ENCODE peak calls at places on chromosomes 11 and 22, in seven cellular contexts. W, S, I, J, Y, F and A are unnamed samples.

GRCh38 chr22:23053051-23053707 is 17.1 kb upstream of the GNAZ start:
- DNase-seq in W (no peak), J (no peak), F (no peak), I (no peak), S (no peak), Y (no peak), A (no peak)

GRCh38 chr11:34354782-34355181 is 3.0 kb downstream of the ABTB2 start:
- DNase-seq in W (no peak), I (no peak), F (peak; percentile 59), Y (peak; percentile 72), J (peak; percentile 43), S (no peak), A (no peak)

GRCh38 chr11:16607675-16608644 is 130.5 kb upstream of the C11orf58 start:
- DNase-seq in F (peak; percentile 49), S (peak; percentile 45), J (peak; percentile 78), Y (peak; percentile 89), W (no peak), I (peak; percentile 70), A (peak; percentile 71)

GRCh38 chr22:49449811-49450386 is 377.8 kb downstream of the BRD1 start:
- DNase-seq in S (no peak), W (no peak), Y (no peak), J (no peak), I (no peak), F (no peak), A (no peak)

GRCh38 chr11:13954591-13954990 is 7.9 kb upstream of the SPON1 start:
- DNase-seq in Y (no peak), I (no peak), J (no peak), W (no peak), F (no peak), S (no peak), A (no peak)

GRCh38 chr22:17744430-17744829 is 29.8 kb downstream of the BID start:
- DNase-seq in I (no peak), Y (no peak), S (no peak), W (no peak), F (no peak), J (no peak), A (no peak)

GRCh38 chr22:48700566-48701295 is 1126.9 kb downstream of the BRD1 start:
- DNase-seq in Y (no peak), I (no peak), S (no peak), F (no peak), W (no peak), J (no peak), A (no peak)

GRCh38 chr11:13152736-13153541 is 124.7 kb upstream of the BMAL1 start:
- DNase-seq in J (peak; percentile 27), S (no peak), Y (peak; percentile 42), I (no peak), F (peak; percentile 57), W (no peak), A (no peak)

GRCh38 chr22:19970031-19970478 is 28.4 kb upstream of the TXNRD2 start:
- DNase-seq in S (no peak), I (no peak), F (no peak), Y (no peak), W (no peak), J (no peak), A (no peak)

GRCh38 chr11:8767466-8768142 is 85.0 kb downstream of the RPL27A start:
- DNase-seq in I (no peak), J (peak; percentile 88), S (no peak), Y (no peak), W (no peak), F (no peak), A (no peak)

GRCh38 chr11:120224872-120225371 is 14.1 kb downstream of the OAF start:
- DNase-seq in J (no peak), F (no peak), W (no peak), Y (no peak), S (no peak), I (no peak), A (no peak)

GRCh38 chr11:74678041-74678440 is 53.2 kb downstream of the CHRDL2 start:
- DNase-seq in F (no peak), I (no peak), W (no peak), S (no peak), Y (no peak), J (no peak), A (no peak)

GRCh38 chr11:15944460-15944859 is 411.9 kb downstream of the SOX6 start:
- DNase-seq in F (peak; percentile 10), S (no peak), Y (peak; percentile 12), I (no peak), W (no peak), J (no peak), A (no peak)

GRCh38 chr11:68770781-68771180 is 19.5 kb upstream of the TESMIN start:
- DNase-seq in S (no peak), F (no peak), I (no peak), W (no peak), J (no peak), Y (no peak), A (no peak)

GRCh38 chr11:78140392-78141077 is 1.1 kb upstream of the ALG8 start:
- DNase-seq in J (no peak), S (no peak), F (no peak), Y (no peak), I (no peak), W (no peak), A (no peak)

GRCh38 chr11:69101100-69101791 is 52.5 kb downstream of the TPCN2 start:
- DNase-seq in S (no peak), J (peak; percentile 60), W (peak; percentile 67), F (peak; percentile 77), I (peak; percentile 74), Y (peak; percentile 73), A (peak; percentile 79)

GRCh38 chr11:95891423-95892177 is 32.3 kb downstream of the MTMR2 start:
- DNase-seq in Y (peak; percentile 58), W (no peak), J (peak; percentile 23), S (no peak), I (no peak), F (peak; percentile 26), A (no peak)

GRCh38 chr11:110249066-110249465 is 47.3 kb downstream of the RDX start:
- DNase-seq in F (peak; percentile 26), Y (no peak), I (no peak), J (no peak), W (no peak), S (no peak), A (no peak)

GRCh38 chr22:50342651-50343540 is at the start of gene PPP6R2:
- DNase-seq in F (peak; percentile 62), J (peak; percentile 60), Y (peak; percentile 35), S (no peak), I (peak; percentile 85), W (no peak), A (peak; percentile 90)

GRCh38 chr11:115924744-115925567 is 420.7 kb upstream of the CADM1 start:
- DNase-seq in S (no peak), Y (peak; percentile 95), W (no peak), F (no peak), J (peak; percentile 88), I (no peak), A (no peak)

GRCh38 chr11:115927823-115928329 is 423.7 kb upstream of the CADM1 start:
- DNase-seq in J (no peak), I (no peak), F (no peak), S (no peak), Y (no peak), W (no peak), A (no peak)

GRCh38 chr11:115925568-115925904 is 421.3 kb upstream of the CADM1 start:
- DNase-seq in J (no peak), I (no peak), W (no peak), F (no peak), S (no peak), Y (no peak), A (no peak)

GRCh38 chr11:115926090-115926489 is 421.9 kb upstream of the CADM1 start:
- DNase-seq in I (no peak), S (no peak), Y (no peak), F (no peak), J (no peak), W (no peak), A (no peak)

GRCh38 chr11:115926601-115927000 is 422.4 kb upstream of the CADM1 start:
- DNase-seq in W (no peak), F (no peak), J (peak; percentile 20), Y (peak; percentile 22), S (no peak), I (no peak), A (no peak)
- TF ChIP-seq CTCF in W (no peak), F (no peak), J (no peak), Y (no peak), S (no peak), I (no peak), A (no peak)

DNA sequence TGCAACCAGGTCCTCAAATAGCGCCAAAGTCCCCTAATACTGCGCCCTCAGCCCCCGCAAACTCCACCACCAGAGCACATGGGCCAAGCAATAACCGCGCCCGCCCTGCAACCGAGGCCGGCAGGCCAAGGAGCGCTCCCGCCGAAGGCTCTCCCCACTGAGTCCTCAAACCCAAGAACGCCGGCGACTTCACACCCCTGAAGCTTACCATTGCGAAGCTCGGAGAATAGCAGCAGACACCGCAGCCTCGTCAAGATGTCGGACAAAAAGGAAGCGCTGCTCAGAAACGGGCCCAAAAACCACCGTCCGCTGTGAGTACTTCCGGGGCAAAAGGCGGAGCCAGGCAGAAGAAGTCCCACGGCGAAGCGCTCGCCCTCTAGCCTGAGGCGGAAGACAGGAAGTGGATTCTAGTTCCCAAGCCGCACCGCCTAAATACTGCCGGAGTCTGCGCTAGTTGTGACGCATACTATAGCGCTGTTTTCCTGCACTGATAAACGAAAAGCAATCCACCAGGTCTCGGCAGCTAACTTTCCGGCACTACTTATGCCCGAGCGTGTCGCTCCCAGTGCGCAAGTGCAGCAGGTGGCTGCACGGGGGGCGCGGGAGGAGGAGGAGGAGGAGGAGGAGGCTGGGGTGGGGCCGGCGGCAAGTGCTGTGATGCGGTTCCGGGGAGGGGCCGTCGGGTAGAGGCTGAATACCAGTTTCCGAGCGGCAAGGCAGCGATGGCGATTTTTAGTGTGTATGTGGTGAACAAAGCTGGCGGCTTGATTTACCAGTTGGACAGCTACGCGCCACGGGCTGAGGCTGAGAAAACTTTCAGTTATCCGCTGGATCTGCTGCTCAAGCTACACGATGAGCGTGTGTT is at the start of the genes RPS25 and TRAPPC4:
- DNase-seq in F (peak; percentile 97), J (peak; percentile 96), Y (peak; percentile 95), I (peak; percentile 90), S (peak; percentile 75), W (peak; percentile 95), A (peak; percentile 93)
- TF ChIP-seq CTCF in F (no peak), J (no peak), Y (peak; percentile 2), I (no peak), S (no peak), W (no peak), A (no peak)

DNA sequence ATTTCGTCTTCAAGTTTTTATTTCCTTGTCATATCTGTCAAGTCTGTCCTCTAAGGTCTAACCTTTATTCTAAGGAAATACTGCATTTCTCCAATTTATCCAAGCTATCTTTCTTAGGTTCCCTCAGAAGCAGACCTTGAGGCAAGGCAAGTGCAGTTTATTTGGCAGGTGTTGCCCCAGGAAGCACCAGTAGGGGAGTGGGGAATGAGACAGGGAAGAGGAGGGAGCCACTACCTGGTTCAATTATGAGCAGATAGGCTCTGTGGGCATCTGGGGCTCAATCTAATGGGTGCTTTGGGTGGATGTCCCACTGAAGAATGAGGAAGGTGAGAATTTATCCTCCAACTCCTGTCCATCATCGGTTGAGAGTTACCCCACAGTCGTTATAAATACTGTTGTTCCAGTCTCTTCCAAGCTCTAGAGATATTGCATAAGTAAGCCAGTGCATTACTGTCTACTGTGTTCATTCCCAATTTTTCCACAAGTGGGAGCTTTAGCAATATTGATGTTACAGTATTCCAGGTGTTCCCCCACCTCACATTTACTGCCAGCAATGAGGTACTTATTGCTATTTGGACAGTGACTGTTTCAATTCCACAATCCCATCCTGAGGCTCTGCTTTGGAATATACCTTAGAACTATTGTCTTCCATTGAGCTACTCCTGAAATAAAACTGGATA is 154.9 kb upstream of the CEP126 start:
- DNase-seq in I (no peak), S (no peak), Y (peak; percentile 23), J (no peak), W (no peak), F (peak; percentile 7), A (no peak)
- TF ChIP-seq CTCF in I (no peak), S (no peak), Y (peak; percentile 31), J (peak; percentile 29), W (peak; percentile 63), F (peak; percentile 23), A (no peak)

GRCh38 chr11:9990221-9990973 is 303.6 kb downstream of the SBF2 start:
- DNase-seq in Y (peak; percentile 37), W (peak; percentile 76), J (peak; percentile 8), I (no peak), F (no peak), S (no peak), A (no peak)
- TF ChIP-seq CTCF in Y (peak; percentile 41), W (peak; percentile 49), J (no peak), I (no peak), F (no peak), S (no peak), A (no peak)